ENCODE peak calls at places on chromosomes 1 and 21, in nine cellular contexts. N is uterus, S is GM12891, B is upper lobe of left lung, H is A549, M is heart left ventricle, P is right lobe of liver, G is spleen, W is GM12892. E is an unnamed sample.

GRCh38 chr1:43930168-43930948 is 3.2 kb upstream of the ARTN start:
- DNase-seq in H (no peak), B (peak), N (no peak), P (no peak), W (no peak), G (no peak), M (peak), S (no peak), E (peak)

GRCh38 chr21:31985398-31985797 is 112.6 kb downstream of the HUNK start:
- DNase-seq in W (no peak), N (no peak), H (no peak), G (no peak), B (peak), S (no peak), M (no peak), P (no peak), E (no peak)

GRCh38 chr1:101174722-101175121 is 62.1 kb upstream of the S1PR1 start:
- DNase-seq in H (no peak), S (no peak), P (no peak), B (no peak), M (no peak), W (no peak), G (no peak), N (no peak), E (no peak)

GRCh38 chr1:109802136-109802900 is 38.6 kb upstream of the EPS8L3 start:
- DNase-seq in B (peak), W (no peak), M (no peak), N (peak), G (no peak), P (no peak), S (no peak), H (no peak), E (no peak)

GRCh38 chr1:238517710-238518109 is 627.0 kb upstream of the ZP4 start:
- DNase-seq in S (no peak), P (no peak), B (no peak), W (no peak), H (no peak), G (no peak), M (no peak), N (no peak), E (no peak)

GRCh38 chr1:57058652-57059501 is 93.1 kb upstream of the C8B start:
- DNase-seq in P (no peak), M (no peak), W (no peak), B (no peak), G (no peak), S (no peak), H (no peak), N (no peak), E (no peak)

GRCh38 chr1:153565529-153566374 is at the start of gene S100A2:
- DNase-seq in P (no peak), N (peak), G (peak), M (peak), S (peak), H (peak), B (no peak), W (peak), E (peak)

GRCh38 chr1:156368157-156368658 is 803 bp upstream of the RHBG start:
- DNase-seq in W (no peak), N (no peak), G (no peak), B (no peak), P (no peak), M (no peak), S (no peak), H (no peak), E (no peak)

GRCh38 chr21:23292292-23292691 is 2294.1 kb downstream of the NCAM2 start:
- DNase-seq in P (no peak), W (no peak), B (no peak), M (no peak), G (no peak), H (no peak), N (no peak), S (no peak), E (no peak)

GRCh38 chr1:162368451-162368850 is 8.2 kb downstream of the SPATA46 start:
- DNase-seq in N (no peak), W (no peak), B (no peak), P (no peak), H (no peak), S (no peak), G (no peak), M (no peak), E (no peak)

GRCh38 chr1:204583909-204584632 is 67.9 kb downstream of the MDM4 start:
- DNase-seq in S (no peak), H (no peak), W (no peak), M (peak), P (no peak), G (no peak), N (no peak), B (no peak), E (no peak)

GRCh38 chr1:245341738-245342137 is 187.0 kb downstream of the KIF26B start:
- DNase-seq in B (no peak), P (no peak), N (no peak), W (no peak), G (no peak), M (no peak), S (no peak), H (no peak), E (no peak)

GRCh38 chr1:94970783-94971182 is 43.9 kb upstream of the CNN3 start:
- DNase-seq in B (no peak), S (no peak), G (no peak), H (no peak), M (no peak), P (no peak), N (no peak), W (no peak), E (no peak)

GRCh38 chr1:117146570-117147340 is 25.2 kb upstream of the TRIM45 start:
- DNase-seq in W (no peak), P (no peak), G (no peak), N (no peak), M (no peak), H (peak), B (no peak), S (no peak), E (no peak)

GRCh38 chr1:174789399-174789798 is 210.3 kb upstream of the CACYBP start:
- DNase-seq in B (no peak), P (no peak), S (peak), N (no peak), H (no peak), M (no peak), W (no peak), G (no peak), E (no peak)

GRCh38 chr21:20253261-20253660 is 744.9 kb upstream of the NCAM2 start:
- DNase-seq in H (no peak), P (no peak), S (no peak), M (no peak), G (no peak), W (no peak), B (no peak), N (no peak), E (no peak)

GRCh38 chr1:246492611-246493245 is 14.4 kb downstream of the SMYD3 start:
- DNase-seq in G (no peak), W (no peak), P (no peak), S (no peak), B (no peak), M (peak), N (peak), H (peak), E (peak)

GRCh38 chr21:40516336-40516735 is 330.6 kb downstream of the DSCAM start:
- DNase-seq in G (no peak), W (no peak), N (no peak), H (no peak), P (no peak), M (peak), S (no peak), B (no peak), E (no peak)

GRCh38 chr1:150484861-150485260 is 2.4 kb upstream of the TARS2 start:
- DNase-seq in B (no peak), N (no peak), P (peak), G (peak), M (no peak), H (peak), W (no peak), S (no peak), E (peak)

GRCh38 chr1:219581344-219581743 is 31.6 kb downstream of the ZC3H11B start:
- DNase-seq in H (no peak), P (no peak), N (no peak), S (no peak), W (no peak), M (no peak), G (no peak), B (no peak), E (no peak)

GRCh38 chr1:16017461-16018303 is at the start of gene HSPB7:
- DNase-seq in S (no peak), G (no peak), H (no peak), W (no peak), P (no peak), M (peak), B (peak), N (peak), E (no peak)

GRCh38 chr1:43545686-43546387 is 15.2 kb downstream of the PTPRF start:
- DNase-seq in W (no peak), P (peak), M (no peak), H (peak), S (no peak), G (no peak), B (no peak), N (peak), E (peak)

GRCh38 chr1:11487196-11487751 is 8.3 kb downstream of the DISP3 start:
- DNase-seq in H (no peak), N (no peak), M (no peak), W (no peak), P (no peak), B (no peak), G (peak), S (no peak), E (no peak)

GRCh38 chr1:184643661-184644060 is 111.0 kb downstream of the EDEM3 start:
- DNase-seq in P (no peak), B (no peak), W (no peak), G (no peak), N (no peak), H (no peak), M (no peak), S (no peak), E (no peak)

GRCh38 chr1:50348449-50349241 is 74.6 kb downstream of the DMRTA2 start:
- DNase-seq in W (peak), H (peak), P (no peak), B (no peak), S (peak), N (peak), M (peak), G (no peak), E (peak)

GRCh38 chr21:44718571-44718970 is 7.2 kb upstream of the TSPEAR start:
- DNase-seq in G (no peak), N (no peak), M (no peak), S (no peak), W (no peak), H (no peak), P (no peak), B (no peak), E (no peak)

GRCh38 chr1:233376711-233377110 is 49.2 kb downstream of the MAP3K21 start:
- DNase-seq in M (no peak), G (no peak), N (no peak), W (no peak), S (no peak), B (no peak), H (no peak), P (no peak), E (no peak)

GRCh38 chr1:68321084-68321685 is 88.9 kb upstream of the WLS start:
- DNase-seq in H (peak), W (no peak), N (peak), G (peak), M (peak), B (peak), S (no peak), P (peak), E (peak)

GRCh38 chr1:86487131-86487804 is 18.5 kb downstream of the CLCA1 start:
- DNase-seq in G (no peak), H (no peak), W (no peak), M (peak), N (peak), P (no peak), B (no peak), S (no peak), E (no peak)

GRCh38 chr1:202625416-202626360 is 84.6 kb downstream of the SYT2 start:
- DNase-seq in M (peak), H (peak), S (peak), B (peak), W (peak), N (peak), G (peak), P (peak), E (peak)

GRCh38 chr1:41783189-41783639 is 135.5 kb downstream of the HIVEP3 start:
- DNase-seq in G (no peak), W (no peak), H (peak), P (no peak), S (no peak), B (no peak), N (no peak), M (no peak), E (no peak)

GRCh38 chr1:31576201-31576669 is at the start of gene TINAGL1:
- DNase-seq in H (no peak), P (no peak), B (peak), M (peak), G (no peak), S (no peak), W (no peak), N (peak), E (no peak)

GRCh38 chr1:66831529-66832239 is 30.6 kb upstream of the INSL5 start:
- DNase-seq in G (no peak), S (no peak), H (no peak), M (no peak), N (no peak), P (no peak), B (no peak), W (no peak), E (no peak)

GRCh38 chr1:63779872-63780271 is 6.1 kb downstream of the ROR1 start:
- DNase-seq in M (no peak), W (no peak), G (no peak), H (no peak), N (no peak), P (no peak), B (no peak), S (no peak), E (no peak)

GRCh38 chr1:178192686-178193085 is 98.8 kb downstream of the RASAL2 start:
- DNase-seq in B (no peak), G (no peak), N (no peak), H (peak), P (no peak), M (no peak), S (no peak), W (no peak), E (no peak)

GRCh38 chr1:192263436-192263835 is 53.4 kb upstream of the RGS21 start:
- DNase-seq in M (no peak), G (no peak), W (no peak), S (no peak), P (no peak), H (no peak), N (no peak), B (no peak), E (no peak)

GRCh38 chr1:79777481-79778219 is 771.1 kb upstream of the ADGRL4 start:
- DNase-seq in P (no peak), W (no peak), H (no peak), S (peak), N (no peak), M (no peak), G (no peak), B (no peak), E (no peak)

GRCh38 chr1:246220495-246221065 is 286.5 kb downstream of the SMYD3 start:
- DNase-seq in W (no peak), G (no peak), M (no peak), H (no peak), N (no peak), P (peak), B (peak), S (no peak), E (peak)

GRCh38 chr1:3331564-3331963 is 122.9 kb upstream of the ARHGEF16 start:
- DNase-seq in B (peak), H (no peak), M (no peak), W (no peak), N (no peak), G (no peak), S (no peak), P (no peak), E (no peak)

DNA sequence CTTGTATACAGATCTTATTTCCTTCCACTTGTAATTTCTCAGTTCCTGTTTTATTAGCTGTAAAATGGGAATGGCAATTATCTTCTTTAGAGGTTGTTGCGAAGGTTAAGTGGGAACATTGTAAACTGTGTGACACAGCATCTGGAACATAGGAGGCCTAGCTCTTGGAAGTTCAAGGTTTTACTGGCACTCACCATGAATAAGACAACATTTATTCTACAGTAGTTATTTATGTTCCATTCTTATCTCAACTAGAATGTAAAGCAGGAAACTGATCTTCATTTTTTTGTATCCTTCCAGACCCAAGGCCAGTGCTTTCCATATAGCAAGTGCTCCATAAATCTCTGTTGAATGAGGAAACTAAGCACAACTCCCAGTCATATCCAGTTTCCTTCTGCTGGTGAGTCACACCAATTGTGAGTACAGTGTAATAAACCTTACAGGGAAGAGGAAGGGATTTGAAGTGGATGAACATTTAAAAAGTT is 1.4 kb downstream of the BCL10 start:
- DNase-seq in S (no peak), G (no peak), M (no peak), W (no peak), B (no peak), N (no peak), H (peak), P (no peak), E (peak)
- TF ChIP-seq POLR2A in S (no peak), G (no peak), M (no peak), W (no peak), B (no peak), N (no peak), H (no peak), P (no peak), E (no peak)

DNA sequence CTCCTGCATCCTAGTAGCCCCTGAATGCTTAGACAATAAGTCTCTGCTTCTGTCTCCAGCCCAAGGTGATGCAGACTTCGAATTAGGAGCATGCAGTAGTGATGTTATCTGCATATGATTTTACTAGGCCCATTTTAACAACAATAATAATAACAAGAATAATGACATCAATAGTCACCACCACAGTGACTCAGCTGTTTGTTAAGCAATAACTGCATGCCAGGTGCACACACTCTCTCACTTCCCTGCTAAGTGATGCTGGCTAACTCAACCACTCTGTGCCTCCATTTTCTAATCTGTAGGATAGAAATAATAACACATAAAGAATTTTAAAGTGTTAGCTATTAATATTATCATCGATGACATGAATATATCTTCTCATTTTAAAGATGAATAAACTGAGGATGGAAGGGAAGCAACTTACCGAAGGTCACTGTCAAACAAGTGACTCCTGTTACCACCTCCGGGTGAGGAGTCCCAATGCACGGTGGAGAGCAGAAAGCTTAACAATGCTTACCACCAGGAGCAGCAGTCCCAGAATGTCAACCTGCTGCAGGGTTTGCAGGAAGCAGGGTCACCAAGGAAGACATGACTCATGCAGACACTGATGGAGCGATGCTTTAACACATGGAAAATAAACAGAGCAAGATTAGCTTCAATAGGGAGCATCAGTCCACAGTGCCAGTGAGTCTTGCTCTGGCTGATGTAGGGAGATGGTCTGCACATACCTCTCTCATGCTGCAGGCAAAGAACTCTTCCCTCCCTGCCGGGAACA is 290.2 kb downstream of the SPATA17 start:
- DNase-seq in P (no peak), H (no peak), W (no peak), N (no peak), S (no peak), G (no peak), M (no peak), B (no peak), E (no peak)
- TF ChIP-seq POLR2A in P (no peak), H (no peak), W (no peak), N (no peak), S (no peak), G (no peak), M (no peak), B (no peak), E (no peak)

DNA sequence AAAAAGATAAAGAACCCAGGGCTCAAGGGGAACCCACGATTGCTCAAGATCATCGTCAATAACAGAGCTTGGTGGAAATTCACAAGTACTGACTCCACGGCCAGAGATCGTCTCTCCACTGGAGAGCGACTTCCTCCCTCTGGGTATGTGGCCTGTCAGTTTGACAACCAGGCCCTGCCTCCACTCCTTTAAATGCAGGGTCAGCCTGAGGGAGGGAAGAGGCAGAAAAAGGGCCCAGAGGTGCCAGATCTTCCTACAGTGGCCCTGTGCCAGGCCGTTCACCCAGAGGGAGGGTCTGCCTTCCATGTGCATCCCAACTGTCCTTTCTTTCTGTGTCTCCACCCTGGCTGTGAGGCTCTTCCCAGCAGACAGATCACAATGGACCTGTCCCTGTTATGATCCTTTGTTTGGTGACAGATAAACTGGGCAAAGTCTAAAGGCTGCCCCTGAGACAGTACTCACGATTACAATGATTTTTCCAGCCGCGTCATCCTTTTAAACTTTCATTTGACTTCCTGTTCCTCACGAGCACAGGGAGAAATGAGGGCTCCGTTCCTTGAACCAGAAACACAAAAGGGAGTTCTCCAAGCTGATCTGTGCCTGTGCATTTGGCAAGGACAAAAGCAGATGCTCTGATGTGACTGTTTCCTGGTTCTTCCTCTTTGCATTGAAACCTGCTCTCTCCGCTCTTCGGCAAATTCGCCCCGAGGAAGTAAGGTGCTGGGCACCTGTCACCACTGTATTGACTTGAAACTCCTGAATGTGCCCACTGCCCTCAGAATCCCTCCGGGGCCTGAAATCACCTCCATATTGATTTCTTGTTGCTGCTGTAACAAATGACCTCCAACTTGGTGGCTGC is 126.8 kb downstream of the PGBD5 start:
- DNase-seq in M (no peak), B (no peak), H (no peak), G (peak), N (no peak), W (no peak), P (peak), S (no peak), E (no peak)
- TF ChIP-seq POLR2A in M (no peak), B (no peak), H (no peak), G (no peak), N (no peak), W (no peak), P (peak), S (no peak), E (no peak)

DNA sequence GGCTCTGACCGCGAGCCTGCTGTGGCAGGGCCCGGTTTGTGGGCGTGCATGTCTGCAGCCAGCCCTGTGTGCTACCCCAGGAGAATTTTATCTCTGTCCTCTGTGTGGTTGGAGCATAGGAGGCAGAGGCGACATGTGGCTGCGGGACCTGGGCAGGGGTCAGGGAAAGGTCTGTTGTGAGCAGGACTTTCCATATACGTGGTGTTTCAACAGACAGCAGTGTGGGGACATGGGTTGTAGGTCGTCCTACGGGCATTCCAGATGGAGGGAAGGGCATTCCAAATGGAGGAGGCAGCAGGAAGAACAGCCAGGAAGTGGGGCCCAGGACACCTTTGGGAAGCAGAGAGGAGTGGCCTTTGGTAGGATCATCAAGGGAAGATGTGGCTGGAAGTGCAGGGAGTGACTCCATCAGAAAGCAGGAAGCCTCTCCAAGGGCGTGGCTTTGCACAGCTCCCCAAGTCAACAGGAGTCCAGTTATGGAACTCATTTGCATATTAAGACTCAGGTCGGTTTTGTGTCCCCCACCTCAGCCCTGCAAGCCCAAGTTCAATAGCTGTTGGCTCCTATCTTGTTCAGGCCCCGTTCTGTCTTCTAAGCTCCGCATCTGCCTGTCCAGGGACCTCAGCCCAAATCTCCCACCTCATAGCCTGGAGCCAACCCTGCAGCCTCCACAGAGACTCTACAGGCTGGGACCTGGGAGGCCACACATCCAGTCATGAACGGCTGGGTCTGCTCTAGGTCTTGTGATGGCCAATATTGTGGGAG is 309.1 kb downstream of the MATN1 start:
- DNase-seq in B (no peak), N (peak), H (no peak), S (no peak), G (no peak), M (no peak), W (no peak), P (no peak), E (no peak)
- TF ChIP-seq POLR2A in B (no peak), N (no peak), H (no peak), S (no peak), G (no peak), M (no peak), W (no peak), P (no peak), E (no peak)

E was measured in erythroblast.